ENCODE peak calls at places on chromosomes 3 and 15, in six cellular contexts. N, F, P, I, J and U are unnamed samples.

GRCh38 chr3:186476044-186476468 is 68.1 kb downstream of the CRYGS start:
- DNase-seq in N (no peak), F (peak; percentile 8), P (no peak), I (peak; percentile 16), J (no peak), U (peak; percentile 27)

GRCh38 chr3:4665197-4665596 is 172.0 kb downstream of the ITPR1 start:
- DNase-seq in N (no peak), F (no peak), P (peak; percentile 43), I (no peak), J (no peak), U (no peak)

GRCh38 chr3:178295257-178295912 is 240.9 kb upstream of the KCNMB2 start:
- DNase-seq in N (no peak), F (no peak), P (peak; percentile 51), I (peak; percentile 85), J (no peak), U (peak; percentile 100)

GRCh38 chr15:70112018-70112395 is 14.3 kb upstream of the TLE3 start:
- DNase-seq in N (no peak), F (no peak), P (peak; percentile 10), I (peak; percentile 70), J (no peak), U (peak; percentile 61)

GRCh38 chr15:89514186-89514585 is 17.8 kb upstream of the RHCG start:
- DNase-seq in N (no peak), F (no peak), P (no peak), I (no peak), J (no peak), U (no peak)

GRCh38 chr3:128112406-128112968 is 11.1 kb downstream of the RUVBL1 start:
- DNase-seq in N (no peak), F (peak; percentile 70), P (peak; percentile 94), I (peak; percentile 89), J (no peak), U (peak; percentile 94)

GRCh38 chr3:160921020-160921635 is 165.1 kb downstream of the PPM1L start:
- DNase-seq in N (peak; percentile 30), F (peak; percentile 16), P (peak; percentile 72), I (peak; percentile 35), J (peak; percentile 26), U (peak; percentile 61)

GRCh38 chr3:24447836-24448235 is 46.8 kb downstream of the THRB start:
- DNase-seq in N (no peak), F (no peak), P (no peak), I (no peak), J (no peak), U (no peak)

GRCh38 chr3:195909294-195909644 is 918 bp upstream of the TNK2 start:
- DNase-seq in N (no peak), F (no peak), P (no peak), I (no peak), J (no peak), U (no peak)

GRCh38 chr3:171972965-171973364 is 66.4 kb upstream of the FNDC3B start:
- DNase-seq in N (no peak), F (no peak), P (no peak), I (peak; percentile 65), J (peak; percentile 48), U (peak; percentile 29)

GRCh38 chr3:147407495-147408179 is 1.3 kb upstream of the ZIC4 start:
- DNase-seq in N (no peak), F (no peak), P (no peak), I (no peak), J (no peak), U (no peak)

GRCh38 chr3:16352428-16352827 is 87.4 kb downstream of the OXNAD1 start:
- DNase-seq in N (no peak), F (no peak), P (no peak), I (no peak), J (no peak), U (no peak)

GRCh38 chr3:69032137-69032536 is 18.7 kb upstream of the EOGT start:
- DNase-seq in N (no peak), F (no peak), P (peak; percentile 78), I (peak; percentile 55), J (no peak), U (peak; percentile 39)

GRCh38 chr15:96428742-96429141 is 98.2 kb downstream of the NR2F2 start:
- DNase-seq in N (no peak), F (no peak), P (peak; percentile 95), I (peak; percentile 95), J (peak; percentile 22), U (peak; percentile 97)

GRCh38 chr15:67080118-67080899 is 14.9 kb downstream of the SMAD3 start:
- DNase-seq in N (peak; percentile 63), F (no peak), P (peak; percentile 79), I (peak; percentile 96), J (peak; percentile 50), U (peak; percentile 86)

GRCh38 chr15:57599299-57599810 is 7.7 kb downstream of the MYZAP start:
- DNase-seq in N (no peak), F (no peak), P (no peak), I (no peak), J (no peak), U (no peak)

GRCh38 chr3:62109534-62109933 is 263.8 kb downstream of the FEZF2 start:
- DNase-seq in N (no peak), F (peak; percentile 5), P (peak; percentile 97), I (peak; percentile 96), J (no peak), U (peak; percentile 98)

GRCh38 chr3:127001486-127002194 is 18.7 kb downstream of the PLXNA1 start:
- DNase-seq in N (no peak), F (no peak), P (no peak), I (no peak), J (no peak), U (no peak)

GRCh38 chr3:127000792-127001191 is 17.9 kb downstream of the PLXNA1 start:
- DNase-seq in N (no peak), F (no peak), P (no peak), I (no peak), J (no peak), U (no peak)

GRCh38 chr3:127003601-127004280 is 20.8 kb downstream of the PLXNA1 start:
- DNase-seq in N (no peak), F (no peak), P (no peak), I (no peak), J (no peak), U (no peak)

GRCh38 chr3:127003175-127003555 is 20.2 kb downstream of the PLXNA1 start:
- DNase-seq in N (no peak), F (no peak), P (no peak), I (no peak), J (no peak), U (no peak)

DNA sequence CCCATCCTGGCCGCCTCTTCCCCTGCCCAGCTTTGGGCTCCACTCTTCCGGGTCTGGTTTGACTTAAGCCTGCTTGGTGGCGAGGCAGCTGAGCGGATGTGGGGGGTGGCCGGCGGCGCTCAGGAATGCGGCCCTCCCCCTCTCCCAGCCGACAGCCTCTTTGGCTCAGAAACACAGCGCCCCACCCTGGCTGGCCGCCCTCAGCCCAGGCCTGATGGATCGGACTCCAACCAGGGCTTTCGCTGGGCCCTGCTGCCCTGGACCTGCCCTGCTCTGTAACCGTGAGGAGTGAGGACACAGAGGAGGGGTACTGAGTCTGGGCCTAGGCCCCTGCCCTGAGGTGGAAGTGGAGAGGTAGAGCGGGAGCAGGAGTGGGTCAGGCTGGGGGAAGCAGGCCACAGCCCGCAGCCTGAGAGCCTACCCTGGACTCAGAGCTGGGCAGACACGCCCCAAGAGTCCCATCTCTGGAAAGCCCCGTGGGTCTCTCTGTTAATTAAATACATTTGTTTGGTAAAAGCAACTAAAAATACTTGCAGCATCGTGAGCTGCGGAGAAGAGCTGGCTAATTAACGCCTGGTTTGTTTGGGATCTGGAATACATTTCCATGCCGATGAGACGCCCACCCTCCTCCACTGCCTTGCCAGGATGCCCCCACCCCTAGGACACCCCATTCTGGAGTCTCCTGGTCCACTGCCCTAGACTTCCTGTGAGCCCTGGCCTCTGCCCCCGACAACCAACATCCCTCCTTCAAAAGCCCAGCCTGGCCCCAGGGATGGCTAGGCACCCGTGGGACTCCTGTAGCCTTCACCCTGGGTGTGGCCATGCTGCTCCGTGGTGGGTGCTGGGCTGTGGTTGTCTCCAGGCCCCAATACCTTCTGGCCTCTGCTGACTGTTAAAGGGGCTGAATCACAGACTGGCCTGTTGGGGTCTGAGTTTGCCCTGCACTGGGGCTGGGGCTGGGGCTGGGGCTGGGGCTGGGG is 19.6 kb downstream of the PLXNA1 start:
- DNase-seq in N (peak; percentile 71), F (peak; percentile 19), P (peak; percentile 93), I (peak; percentile 93), J (peak; percentile 88), U (peak; percentile 90)
- TF ChIP-seq CTCF in N (peak; percentile 39), F (no peak), P (peak; percentile 47), I (no peak), J (peak; percentile 48), U (peak; percentile 44)

DNA sequence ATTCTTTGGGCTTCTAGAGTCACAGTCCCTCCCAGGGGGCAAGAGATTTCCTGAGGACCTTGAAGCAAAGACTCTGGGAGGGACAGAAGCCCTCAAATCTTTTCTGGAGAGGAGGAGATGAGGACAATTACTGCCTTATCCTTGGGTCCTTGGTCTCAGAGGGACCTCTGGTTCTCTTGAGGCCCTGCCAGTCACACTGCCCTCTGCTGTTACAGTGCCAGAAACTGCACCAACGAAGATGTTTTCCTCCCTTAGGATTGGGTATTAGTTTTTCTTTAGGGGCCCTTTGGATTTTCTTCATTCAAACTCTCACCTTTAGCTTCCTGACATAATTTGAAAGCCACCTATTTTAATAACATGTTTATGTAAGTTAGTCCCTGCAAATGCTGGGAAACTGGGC is 58.2 kb upstream of the SCN5A start:
- DNase-seq in N (no peak), F (no peak), P (no peak), I (no peak), J (no peak), U (no peak)
- TF ChIP-seq CTCF in N (no peak), F (no peak), P (peak; percentile 38), I (no peak), J (peak; percentile 20), U (peak; percentile 32)

GRCh38 chr15:99729327-99729726 is 3.9 kb downstream of the LYSMD4 start:
- DNase-seq in N (no peak), F (no peak), P (no peak), I (no peak), J (no peak), U (no peak)
- TF ChIP-seq CTCF in N (no peak), F (no peak), P (no peak), I (no peak), J (no peak), U (no peak)

DNA sequence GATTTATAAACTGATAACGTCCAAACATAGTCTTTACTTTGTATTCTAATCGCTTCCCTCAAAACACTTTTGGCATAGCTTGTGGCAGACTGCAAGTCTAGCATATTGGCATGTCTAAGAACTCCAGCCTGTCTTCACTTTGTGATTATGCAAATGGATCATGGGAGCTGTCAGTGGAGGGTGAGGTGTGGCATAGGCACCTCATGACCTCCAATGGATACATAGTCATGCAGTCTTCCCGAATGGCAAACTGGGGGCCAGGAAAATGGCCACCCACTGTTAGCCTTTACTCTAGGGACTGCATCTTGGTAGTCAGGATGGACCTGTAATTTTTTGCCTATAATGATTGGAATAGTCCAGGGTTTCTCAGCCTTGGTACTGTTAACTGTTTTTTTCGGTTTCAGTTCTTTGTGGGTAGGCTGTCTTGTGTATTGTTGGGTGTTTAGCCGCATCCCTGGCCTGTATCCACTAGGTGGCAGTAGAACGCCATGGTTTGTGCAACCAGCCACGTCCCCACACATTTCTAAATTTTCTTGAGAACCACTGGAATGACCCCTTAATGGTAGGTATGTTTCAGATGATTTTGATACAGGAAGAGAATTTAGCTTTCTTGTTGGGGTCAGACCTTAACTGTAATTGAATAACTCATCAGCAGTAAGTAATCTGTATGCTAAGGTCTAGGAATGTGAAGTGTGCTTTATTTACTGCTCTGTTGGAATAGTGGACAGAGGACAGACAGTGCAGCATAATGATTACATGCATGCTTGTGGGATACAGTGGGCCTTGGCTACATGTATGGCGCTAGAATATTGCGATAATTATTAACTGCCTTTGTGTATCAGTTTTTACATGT is 24.6 kb upstream of the GPR171 start:
- DNase-seq in N (peak; percentile 81), F (peak; percentile 89), P (peak; percentile 90), I (peak; percentile 78), J (peak; percentile 75), U (peak; percentile 83)
- TF ChIP-seq CTCF in N (peak; percentile 90), F (peak; percentile 92), P (peak; percentile 89), I (peak; percentile 94), J (peak; percentile 91), U (peak; percentile 96)